ENCODE peak calls at places on chromosomes 4 and X, in six cellular contexts. Z is brain microvascular endothelial cell; N is adrenal gland; U is AG04450; J is CD4-positive, alpha-beta T cell; M is HepG2. H is an unnamed sample.

GRCh38 chr4:74451214-74451661 is 6.3 kb downstream of the AREG start:
- DNase-seq in Z (peak; percentile 67), N (no peak), U (no peak), J (no peak), M (peak; percentile 60), H (no peak)

GRCh38 chr4:4754641-4755040 is 104.8 kb upstream of the MSX1 start:
- DNase-seq in Z (no peak), N (no peak), U (no peak), J (no peak), M (peak; percentile 29), H (no peak)

GRCh38 chr4:1763550-1764080 is 29.5 kb upstream of the FGFR3 start:
- DNase-seq in Z (peak; percentile 25), N (peak; percentile 71), U (no peak), J (no peak), M (peak; percentile 73), H (no peak)

GRCh38 chrX:70169281-70169680 is 8.0 kb upstream of the DGAT2L6 start:
- DNase-seq in Z (no peak), N (no peak), U (no peak), J (no peak), M (no peak), H (no peak)

GRCh38 chr4:140267576-140267975 is 105.9 kb upstream of the SCOC start:
- DNase-seq in Z (no peak), N (no peak), U (no peak), J (no peak), M (no peak), H (no peak)

GRCh38 chrX:71171110-71171801 is 26.6 kb downstream of the NLGN3 start:
- DNase-seq in Z (no peak), N (peak; percentile 83), U (no peak), J (no peak), M (no peak), H (no peak)

GRCh38 chrX:153717445-153717844 is 6.7 kb downstream of the BCAP31 start:
- DNase-seq in Z (no peak), N (no peak), U (no peak), J (no peak), M (no peak), H (no peak)

GRCh38 chr4:76706581-76706980 is 191.4 kb downstream of the SOWAHB start:
- DNase-seq in Z (no peak), N (no peak), U (no peak), J (no peak), M (peak; percentile 17), H (no peak)

GRCh38 chr4:137609693-137610450 is 77.6 kb upstream of the PCDH18 start:
- DNase-seq in Z (peak; percentile 25), N (no peak), U (peak; percentile 53), J (no peak), M (no peak), H (no peak)

GRCh38 chr4:90137545-90137944 is 10.4 kb downstream of the CCSER1 start:
- DNase-seq in Z (no peak), N (no peak), U (no peak), J (no peak), M (peak; percentile 3), H (peak; percentile 44)

GRCh38 chrX:119899125-119899524 is 3.4 kb downstream of the AKAP14 start:
- DNase-seq in Z (no peak), N (no peak), U (no peak), J (no peak), M (no peak), H (no peak)

GRCh38 chrX:105323951-105324350 is 103.5 kb upstream of the TEX13A start:
- DNase-seq in Z (peak; percentile 34), N (no peak), U (no peak), J (no peak), M (no peak), H (peak; percentile 68)

GRCh38 chr4:177681902-177682301 is 239.7 kb upstream of the AGA start:
- DNase-seq in Z (no peak), N (no peak), U (no peak), J (no peak), M (no peak), H (peak; percentile 18)

GRCh38 chr4:7276538-7276937 is 84.2 kb downstream of the SORCS2 start:
- DNase-seq in Z (no peak), N (no peak), U (no peak), J (no peak), M (no peak), H (no peak)

GRCh38 chrX:69128573-69128972 is 36.7 kb downstream of the PJA1 start:
- DNase-seq in Z (no peak), N (no peak), U (no peak), J (no peak), M (no peak), H (no peak)

GRCh38 chr4:18536420-18536819 is 514.9 kb upstream of the LCORL start:
- DNase-seq in Z (no peak), N (no peak), U (no peak), J (no peak), M (peak; percentile 31), H (no peak)

GRCh38 chr4:8940792-8941491 is 69.3 kb upstream of the HMX1 start:
- DNase-seq in Z (no peak), N (no peak), U (no peak), J (no peak), M (peak; percentile 10), H (no peak)

GRCh38 chr4:166065324-166065723 is 192.3 kb downstream of the TLL1 start:
- DNase-seq in Z (no peak), N (no peak), U (no peak), J (no peak), M (no peak), H (no peak)
- H3K27ac ChIP-seq in Z (no peak overlapping the region), N (no peak overlapping the region), U (no peak overlapping the region), J (no peak overlapping the region), M (no peak overlapping the region), H (no peak overlapping the region)

DNA sequence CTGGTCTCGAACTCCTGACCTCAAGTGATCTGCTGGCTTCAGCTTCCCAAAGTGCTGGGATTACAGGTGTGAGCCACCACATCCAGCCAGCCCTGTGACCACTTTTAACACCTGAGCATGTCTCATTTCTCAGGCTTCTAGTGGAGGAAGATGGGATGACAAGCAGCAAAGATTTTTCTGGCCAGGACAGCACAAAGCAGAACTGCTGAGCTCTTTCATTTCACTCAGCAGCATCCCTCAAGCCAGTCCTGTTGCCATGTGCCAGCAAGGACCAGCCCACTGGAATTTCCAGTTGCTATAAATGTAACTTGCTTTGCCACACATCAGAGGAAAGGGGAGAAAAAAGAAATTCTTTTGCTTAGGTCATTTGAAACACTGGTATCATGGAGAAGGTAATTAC is 75.9 kb downstream of the SLC9A7 start:
- DNase-seq in Z (no peak), N (no peak), U (no peak), J (no peak), M (peak; percentile 0), H (no peak)
- TF ChIP-seq CTCF in Z (peak; percentile 3), N (no peak), U (no peak), J (no peak), M (no peak), H (no peak)

GRCh38 chrX:51798701-51799100 is 55.5 kb downstream of the GSPT2 start:
- DNase-seq in Z (no peak), N (no peak), U (no peak), J (no peak), M (no peak), H (no peak)

GRCh38 chrX:51802917-51803688 is 59.9 kb downstream of the GSPT2 start:
- DNase-seq in Z (peak; percentile 40), N (peak; percentile 51), U (peak; percentile 11), J (peak; percentile 39), M (peak; percentile 1), H (peak; percentile 55)

GRCh38 chrX:51804741-51805140 is 61.5 kb downstream of the GSPT2 start:
- DNase-seq in Z (no peak), N (no peak), U (no peak), J (no peak), M (no peak), H (no peak)

DNA sequence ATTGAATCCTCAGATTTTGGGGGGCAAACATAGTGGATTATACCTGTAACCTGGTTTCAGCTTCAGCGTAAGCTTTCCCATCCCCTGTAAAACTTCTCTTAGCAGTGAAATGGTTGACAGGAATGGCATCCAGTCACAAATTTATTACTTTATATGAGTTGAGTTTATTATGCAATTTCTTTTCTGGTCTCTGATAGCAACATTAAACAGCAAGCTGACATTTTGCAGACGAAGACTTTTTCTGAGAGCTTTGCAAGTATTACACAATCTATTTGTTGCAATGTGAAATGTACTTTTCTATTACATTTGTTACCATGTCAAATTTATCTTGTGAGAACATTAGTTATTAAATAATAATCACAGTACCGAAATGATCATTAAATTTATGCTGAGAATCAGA is 60.6 kb downstream of the GSPT2 start:
- DNase-seq in Z (no peak), N (no peak), U (no peak), J (no peak), M (no peak), H (no peak)
- H3K27ac ChIP-seq in Z (no peak overlapping the region), N (no peak overlapping the region), U (no peak overlapping the region), J (no peak overlapping the region), M (no peak overlapping the region), H (no peak overlapping the region)

DNA sequence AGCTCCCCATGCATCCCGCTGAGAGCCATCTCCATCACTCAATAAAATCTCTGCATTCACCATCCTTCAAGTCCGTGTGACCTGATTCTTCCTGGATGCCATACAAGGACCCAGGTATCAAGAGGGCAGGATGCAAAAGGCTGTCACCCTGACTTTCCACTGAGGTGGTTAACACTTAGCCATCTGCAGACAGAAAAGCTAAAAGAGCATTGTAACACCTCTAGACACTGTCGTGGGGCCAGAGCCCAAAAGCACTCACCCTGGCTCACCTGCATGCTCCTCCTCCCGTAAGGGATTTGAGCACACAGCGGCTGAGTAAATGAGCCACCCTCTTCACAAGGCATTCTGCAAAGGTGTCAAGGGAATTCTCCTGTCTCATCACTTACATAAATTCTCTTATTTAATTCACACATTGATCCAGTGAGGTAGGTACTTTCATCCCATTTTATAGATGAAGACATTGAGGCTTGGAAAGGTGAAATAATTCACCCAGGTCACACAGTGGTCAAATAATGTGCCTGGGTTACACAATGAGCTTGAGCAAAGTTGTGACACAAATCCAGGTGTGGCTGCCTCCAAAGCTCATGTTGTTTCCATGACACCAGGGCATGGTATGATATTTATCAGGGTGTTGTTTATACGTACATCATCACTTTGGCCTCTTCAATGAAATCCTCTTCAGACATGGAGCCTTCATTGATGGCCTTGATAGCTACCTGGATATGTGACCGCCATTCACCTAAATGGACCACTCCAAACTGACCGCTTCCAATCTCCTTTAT is 48.0 kb downstream of the TXK start:
- DNase-seq in Z (no peak), N (no peak), U (no peak), J (no peak), M (no peak), H (no peak)
- TF ChIP-seq CTCF in Z (no peak), N (no peak), U (no peak), J (no peak), M (no peak), H (no peak)

DNA sequence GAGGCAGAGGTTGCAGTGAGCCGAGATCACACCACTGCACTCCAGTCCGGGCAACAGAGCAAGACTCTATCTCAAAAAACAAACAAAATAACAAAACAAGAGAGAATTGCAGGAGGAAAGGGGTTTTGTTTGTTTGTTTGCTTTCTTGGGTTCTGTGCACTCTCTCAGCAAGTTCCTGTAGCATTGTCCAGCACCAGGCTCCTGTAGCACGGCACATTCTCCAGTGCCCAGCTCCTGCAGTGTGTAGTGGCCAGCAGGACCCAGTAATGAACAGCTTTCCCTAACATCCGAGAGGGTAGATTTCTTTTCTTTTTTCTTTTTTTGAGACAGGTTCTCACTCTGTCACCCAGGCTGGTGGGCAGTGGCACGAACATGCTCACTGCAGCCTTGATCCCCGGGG is 60.5 kb upstream of the USP9X start:
- DNase-seq in Z (no peak), N (no peak), U (no peak), J (no peak), M (no peak), H (no peak)
- H3K27ac ChIP-seq in Z (no peak overlapping the region), N (no peak overlapping the region), U (no peak overlapping the region), J (no peak overlapping the region), M (peak overlapping the region; percentile 30), H (no peak overlapping the region)

GRCh38 chr4:110266136-110266535 is 67.7 kb upstream of the ELOVL6 start:
- DNase-seq in Z (no peak), N (no peak), U (no peak), J (no peak), M (no peak), H (no peak)
- TF ChIP-seq CTCF in Z (no peak), N (no peak), U (no peak), J (no peak), M (no peak), H (no peak)